ENCODE peak calls at places on chromosomes 3 and 15, in four cellular contexts. S is mesenchymal stem cell, W is neuronal stem cell, G is H9. I is an unnamed sample. For H3K4me1, the result is how much of the 10 kb centered on the place peaks cover.

GRCh38 chr3:161577662-161578061 is 81.1 kb downstream of the OTOL1 start:
- DNase-seq in G (no peak), W (no peak), S (no peak), I (no peak)

GRCh38 chr3:179321585-179322322 is 1.1 kb upstream of the ZNF639 start:
- DNase-seq in S (peak), W (no peak), G (no peak), I (peak)

GRCh38 chr15:64636101-64636500 is 139.3 kb downstream of the RBPMS2 start:
- DNase-seq in W (peak), G (no peak), S (peak), I (no peak)

GRCh38 chr15:101167791-101168462 is 83.9 kb downstream of the CHSY1 start:
- DNase-seq in W (no peak), G (no peak), S (peak), I (no peak)

GRCh38 chr3:63228677-63229076 is 49.4 kb upstream of the SYNPR start:
- DNase-seq in G (peak), W (peak), S (peak), I (peak)

GRCh38 chr15:52233405-52233804 is 42.2 kb upstream of the GNB5 start:
- DNase-seq in W (no peak), G (no peak), S (no peak), I (no peak)

GRCh38 chr3:149377408-149378111 is at the start of gene TM4SF1:
- DNase-seq in G (peak), W (no peak), S (peak), I (no peak)

GRCh38 chr15:40471778-40472130 is 970 bp downstream of the CHST14 start:
- DNase-seq in W (no peak), S (no peak), G (peak), I (peak)

GRCh38 chr3:14518432-14518802 is 21.7 kb downstream of the GRIP2 start:
- DNase-seq in S (no peak), G (peak), W (no peak), I (no peak)

GRCh38 chr3:113285741-113286140 is 74.4 kb downstream of the BOC start:
- DNase-seq in S (no peak), G (no peak), W (no peak), I (no peak)

GRCh38 chr3:134544306-134544705 is 58.4 kb downstream of the CEP63 start:
- DNase-seq in S (no peak), G (no peak), W (no peak), I (no peak)

GRCh38 chr3:137163958-137164357 is 206.2 kb downstream of the IL20RB start:
- DNase-seq in W (no peak), G (no peak), S (no peak), I (no peak)

GRCh38 chr3:188772886-188773285 is 398.9 kb upstream of the TPRG1 start:
- DNase-seq in G (no peak), W (no peak), S (peak), I (no peak)

GRCh38 chr3:193553606-193554005 is 1.1 kb downstream of the ATP13A4 start:
- DNase-seq in G (no peak), S (no peak), W (no peak), I (peak)

GRCh38 chr15:26095710-26096330 is 232.7 kb upstream of the ATP10A start:
- DNase-seq in S (no peak), G (peak), W (no peak), I (peak)

GRCh38 chr3:112303811-112304325 is 9.9 kb upstream of the SLC9C1 start:
- DNase-seq in G (no peak), W (no peak), S (peak), I (no peak)

GRCh38 chr3:14480207-14481017 is 59.7 kb downstream of the GRIP2 start:
- DNase-seq in G (no peak), W (no peak), S (peak), I (peak)

GRCh38 chr3:137263982-137264777 is 306.4 kb downstream of the IL20RB start:
- DNase-seq in S (no peak), G (no peak), W (no peak), I (no peak)

GRCh38 chr3:171227828-171228227 is 201.3 kb upstream of the SLC2A2 start:
- DNase-seq in G (no peak), S (no peak), W (no peak), I (no peak)
- H2BK120ac ChIP-seq in G (no peak), S (no peak), W (no peak), I (no peak)

GRCh38 chr3:159761826-159762225 is 226.8 kb upstream of the IL12A start:
- DNase-seq in G (no peak), W (no peak), S (no peak), I (no peak)
- H3K4me1 ChIP-seq in G (under half), W (under half), S (under half), I (under half)

GRCh38 chr15:68572921-68573320 is 5.9 kb upstream of the CORO2B start:
- DNase-seq in W (no peak), S (no peak), G (no peak), I (no peak)
- H2BK12ac ChIP-seq in W (peak), S (no peak), G (no peak), I (no peak)

GRCh38 chr3:10198226-10198625 is 33.5 kb downstream of the IRAK2 start:
- DNase-seq in G (no peak), W (no peak), S (no peak), I (no peak)

GRCh38 chr3:10194328-10195071 is 29.8 kb downstream of the IRAK2 start:
- DNase-seq in G (no peak), W (no peak), S (peak), I (no peak)

GRCh38 chr3:10196389-10197052 is 31.8 kb downstream of the IRAK2 start:
- DNase-seq in W (no peak), S (peak), G (no peak), I (no peak)

GRCh38 chr3:10193692-10194327 is 29.1 kb downstream of the IRAK2 start:
- DNase-seq in G (no peak), W (no peak), S (no peak), I (no peak)

DNA sequence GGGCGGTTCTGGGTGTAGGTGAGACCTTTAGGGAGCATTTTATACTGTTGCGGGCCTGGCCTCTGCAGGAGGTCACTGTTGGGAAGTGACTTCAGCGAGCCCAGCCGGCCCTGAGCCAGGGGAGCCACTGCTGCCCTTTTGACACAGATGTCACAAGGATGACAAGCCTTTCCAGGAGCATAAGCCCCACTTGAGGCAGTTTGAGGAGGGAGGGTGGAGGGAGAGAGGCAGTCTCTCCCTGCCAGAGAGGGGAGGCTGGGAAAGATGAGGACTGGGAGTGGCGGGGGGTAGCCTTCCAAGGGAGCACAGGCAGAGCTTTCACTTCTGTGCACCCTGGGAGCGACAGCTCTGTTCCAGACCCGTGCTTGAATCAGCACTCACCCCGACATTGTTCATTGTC is 31.0 kb downstream of the IRAK2 start:
- DNase-seq in W (no peak), S (no peak), G (no peak), I (no peak)
- H2BK120ac ChIP-seq in W (no peak), S (no peak), G (no peak), I (no peak)

GRCh38 chr15:69280783-69281182 is 17.9 kb upstream of the PAQR5 start:
- DNase-seq in G (no peak), S (no peak), W (no peak), I (no peak)
- H3K4me1 ChIP-seq in G (under half), S (under half), W (under half), I (under half)

DNA sequence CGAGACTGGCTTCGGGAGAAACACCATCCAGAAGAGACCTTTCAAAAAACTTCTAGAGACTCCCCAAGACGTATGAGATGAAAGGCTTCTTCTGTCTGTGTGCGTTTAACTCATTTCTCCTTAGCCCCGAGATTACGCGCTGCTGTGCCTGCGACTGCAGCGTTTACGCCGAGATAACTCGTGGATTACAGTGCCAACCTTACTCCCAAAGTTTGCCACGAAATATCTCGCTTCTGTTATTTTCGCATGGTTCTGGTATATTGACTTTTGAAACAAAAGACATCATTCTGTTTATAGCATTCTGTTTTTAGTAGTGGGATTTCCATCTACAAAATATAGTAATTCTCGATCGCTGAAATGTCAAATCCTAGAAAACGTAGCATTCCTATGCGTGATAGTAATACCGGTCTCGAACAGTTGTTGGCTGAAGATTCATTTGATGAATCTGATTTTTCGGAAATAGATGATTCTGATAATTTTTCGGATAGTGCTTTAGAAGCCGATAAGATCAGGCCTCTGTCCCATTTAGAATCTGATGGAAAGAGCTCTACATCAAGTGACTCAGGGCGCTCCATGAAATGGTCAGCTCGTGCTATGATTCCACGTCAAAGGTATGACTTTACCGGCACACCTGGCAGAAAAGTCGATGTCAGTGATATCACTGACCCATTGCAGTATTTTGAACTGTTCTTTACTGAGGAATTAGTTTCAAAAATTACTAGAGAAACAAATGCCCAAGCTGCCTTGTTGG is 467 bp downstream of the PGBD4 start:
- DNase-seq in W (no peak), G (no peak), S (no peak), I (peak)
- H2BK12ac ChIP-seq in W (no peak), G (no peak), S (no peak), I (no peak)

DNA sequence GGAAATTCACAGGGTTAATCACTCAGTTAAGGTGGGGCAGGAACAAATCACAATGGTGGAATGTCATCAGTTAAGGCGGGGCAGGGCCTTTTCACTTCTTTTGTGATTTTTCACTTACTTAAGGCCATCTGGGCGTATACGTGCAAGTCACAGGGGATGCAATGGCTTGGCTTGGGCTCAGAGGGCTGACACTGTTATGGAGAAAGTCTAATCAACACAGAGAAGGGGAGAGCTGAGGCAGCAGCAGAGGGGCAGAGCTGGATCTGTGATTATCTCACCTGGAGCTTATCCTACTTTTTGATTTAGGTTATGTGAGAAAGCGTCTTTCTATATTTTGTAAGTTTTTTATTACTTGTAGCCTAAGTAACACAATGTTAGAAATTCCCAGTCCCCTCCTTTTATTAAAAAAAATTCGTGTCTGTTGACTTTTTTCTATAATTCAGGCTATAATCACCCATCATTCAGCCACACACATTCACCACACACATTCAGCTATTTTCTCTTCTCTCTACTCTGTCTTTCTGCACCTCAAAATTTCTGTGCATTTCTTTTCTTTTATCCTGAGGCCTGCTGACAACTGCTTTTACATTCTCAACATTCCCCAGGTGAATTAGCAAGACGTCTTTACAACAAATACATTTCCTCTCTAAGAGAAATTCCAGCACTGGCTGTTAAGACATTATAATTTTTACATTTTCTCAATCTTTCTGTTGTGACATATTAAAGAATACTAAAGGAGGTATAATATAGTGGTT is 350.3 kb downstream of the NSUN3 start:
- DNase-seq in S (no peak), W (no peak), G (peak), I (no peak)
- H2BK120ac ChIP-seq in S (no peak), W (no peak), G (no peak), I (no peak)

DNA sequence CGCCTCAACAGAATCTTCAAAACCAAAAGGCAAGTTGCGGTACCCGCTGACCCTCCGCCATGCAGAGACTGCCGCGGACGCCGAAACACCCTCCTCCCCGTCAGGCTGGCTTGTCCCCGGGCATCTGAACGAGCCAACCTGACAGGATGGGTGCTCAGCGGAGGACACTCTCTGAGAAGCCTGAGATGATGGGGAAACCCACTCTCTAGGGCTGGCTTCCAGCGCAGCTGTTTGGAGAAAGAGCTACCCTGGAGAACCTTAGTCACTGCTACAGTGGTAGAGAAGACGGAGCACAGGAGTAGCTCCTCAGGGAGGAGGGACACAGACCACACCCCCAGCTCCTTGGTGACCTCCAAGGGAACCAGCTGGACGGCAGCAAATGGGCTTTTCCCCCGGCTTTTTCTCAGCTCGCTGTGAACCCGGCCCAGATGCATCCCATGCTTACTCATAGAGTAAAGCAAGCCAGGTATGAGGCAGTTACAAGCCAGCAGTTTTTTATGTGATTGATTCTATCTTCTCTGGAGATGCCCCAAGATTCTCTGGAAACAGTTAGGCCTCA is 38.9 kb downstream of the FAM174B start:
- DNase-seq in W (no peak), G (no peak), S (no peak), I (peak)
- H3K4me1 ChIP-seq in W (under half), G (under half), S (under half), I (under half)

GRCh38 chr3:131526801-131527347 is 24.1 kb upstream of the MRPL3 start:
- DNase-seq in S (peak), W (peak), G (peak), I (peak)
- H2BK12ac ChIP-seq in S (no peak), W (no peak), G (no peak), I (no peak)

DNA sequence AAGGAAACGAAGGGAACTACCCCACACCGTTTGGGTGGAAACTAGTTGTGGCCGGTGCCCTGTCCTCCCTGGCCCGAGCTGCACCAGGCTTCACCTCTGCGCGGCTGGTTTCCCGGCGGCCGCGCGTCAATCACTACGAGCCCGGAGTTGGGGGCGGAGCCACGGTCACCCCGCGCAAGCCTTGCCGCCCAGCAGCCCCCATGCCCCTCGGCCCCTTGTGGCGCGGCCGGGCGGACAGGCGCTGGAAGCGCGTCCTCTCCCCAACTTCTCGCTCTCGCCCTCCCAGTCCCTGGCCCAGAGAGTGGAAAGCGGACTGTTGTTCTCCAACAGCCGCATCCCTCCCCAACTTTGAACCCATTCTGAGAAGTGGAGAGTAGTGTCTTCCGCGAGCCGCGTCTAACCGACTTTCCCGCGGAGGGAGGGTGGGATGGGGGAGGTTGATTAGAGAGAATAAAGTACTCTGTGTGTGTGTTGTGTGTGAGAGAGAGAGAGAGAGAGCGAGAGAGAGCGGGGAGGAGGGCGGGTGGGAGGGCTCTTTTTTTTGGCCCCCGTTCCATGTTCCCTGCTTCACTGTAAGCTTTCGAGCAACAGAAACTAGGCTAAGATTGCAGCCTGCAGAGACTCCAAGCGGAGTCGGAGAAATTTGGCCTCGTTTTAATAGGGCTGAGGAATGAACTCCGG is 1.4 kb upstream of the MEIS2 start:
- DNase-seq in G (peak), S (peak), W (peak), I (peak)
- H2BK120ac ChIP-seq in G (no peak), S (peak), W (no peak), I (peak)

I was measured in trophoblast cell.